ENCODE peak calls at places on chromosome 18, in six cellular contexts. One of them, this sample, is unnamed.

GRCh38 chr18:8052237-8052701 is 485.2 kb downstream of the PTPRM start:
- DNase-seq in foreskin fibroblast: no peak
- DNase-seq in endodermal cell: no peak
- DNase-seq in activated naive CD4-positive, alpha-beta T cell: no peak
- DNase-seq in cardiac fibroblast: peak
- DNase-seq in naive thymus-derived CD8-positive, alpha-beta T cell: no peak
- DNase-seq in this sample: no peak

GRCh38 chr18:59267511-59268126 is 5.6 kb downstream of the RAX start:
- DNase-seq in foreskin fibroblast: no peak
- DNase-seq in endodermal cell: peak
- DNase-seq in activated naive CD4-positive, alpha-beta T cell: no peak
- DNase-seq in cardiac fibroblast: no peak
- DNase-seq in naive thymus-derived CD8-positive, alpha-beta T cell: no peak
- DNase-seq in this sample: no peak

GRCh38 chr18:22913861-22914260 is 19.3 kb upstream of the RBBP8 start:
- DNase-seq in foreskin fibroblast: no peak
- DNase-seq in endodermal cell: peak
- DNase-seq in activated naive CD4-positive, alpha-beta T cell: no peak
- DNase-seq in cardiac fibroblast: no peak
- DNase-seq in naive thymus-derived CD8-positive, alpha-beta T cell: no peak
- DNase-seq in this sample: peak

GRCh38 chr18:53799134-53799533 is 425.3 kb downstream of the MBD2 start:
- DNase-seq in foreskin fibroblast: peak
- DNase-seq in endodermal cell: no peak
- DNase-seq in activated naive CD4-positive, alpha-beta T cell: no peak
- DNase-seq in cardiac fibroblast: peak
- DNase-seq in naive thymus-derived CD8-positive, alpha-beta T cell: no peak
- DNase-seq in this sample: no peak

GRCh38 chr18:57051586-57052044 is 95.3 kb upstream of the BOD1L2 start:
- DNase-seq in foreskin fibroblast: no peak
- DNase-seq in endodermal cell: no peak
- DNase-seq in activated naive CD4-positive, alpha-beta T cell: no peak
- DNase-seq in cardiac fibroblast: no peak
- DNase-seq in naive thymus-derived CD8-positive, alpha-beta T cell: no peak
- DNase-seq in this sample: no peak

GRCh38 chr18:5678779-5679406 is 135.1 kb upstream of the EPB41L3 start:
- DNase-seq in foreskin fibroblast: no peak
- DNase-seq in endodermal cell: no peak
- DNase-seq in activated naive CD4-positive, alpha-beta T cell: no peak
- DNase-seq in cardiac fibroblast: no peak
- DNase-seq in naive thymus-derived CD8-positive, alpha-beta T cell: no peak
- DNase-seq in this sample: no peak

GRCh38 chr18:63440219-63440618 is 17.9 kb upstream of the VPS4B start:
- DNase-seq in foreskin fibroblast: peak
- DNase-seq in endodermal cell: no peak
- DNase-seq in activated naive CD4-positive, alpha-beta T cell: no peak
- DNase-seq in cardiac fibroblast: peak
- DNase-seq in naive thymus-derived CD8-positive, alpha-beta T cell: no peak
- DNase-seq in this sample: no peak

GRCh38 chr18:49392352-49392751 is 68.1 kb downstream of the DYM start:
- DNase-seq in foreskin fibroblast: no peak
- DNase-seq in endodermal cell: no peak
- DNase-seq in activated naive CD4-positive, alpha-beta T cell: no peak
- DNase-seq in cardiac fibroblast: no peak
- DNase-seq in naive thymus-derived CD8-positive, alpha-beta T cell: no peak
- DNase-seq in this sample: no peak